ENCODE peak calls at places on chromosomes 16 and 17, in eight cellular contexts. Q is AG04449, G is lower leg skin, R is Daoy, B is left kidney, I is GM04503, E is pancreas, C is iPS DF 19.7. O is an unnamed sample.
A peak's percentile ranks its signal among the peaks of the same experiment; 100 is the strongest.

GRCh38 chr17:73291260-73291801 is 20.5 kb downstream of the CDC42EP4 start:
- DNase-seq in R (peak; percentile 96), C (no peak), Q (no peak), E (peak; percentile 52), I (peak; percentile 77), B (no peak), G (peak; percentile 95), O (no peak)

GRCh38 chr17:35713069-35713728 is 18.2 kb upstream of the RASL10B start:
- DNase-seq in E (peak; percentile 69), Q (peak; percentile 90), B (peak; percentile 76), R (peak; percentile 42), G (no peak), C (no peak), I (peak; percentile 87), O (no peak)

GRCh38 chr17:75679706-75680201 is 12.6 kb downstream of the SAP30BP start:
- DNase-seq in Q (no peak), E (no peak), G (no peak), B (no peak), R (peak; percentile 74), C (no peak), I (no peak), O (no peak)

GRCh38 chr17:36647598-36647997 is 46.2 kb downstream of the MRM1 start:
- DNase-seq in B (no peak), R (no peak), Q (no peak), I (no peak), C (no peak), E (no peak), G (no peak), O (no peak)

GRCh38 chr17:81386141-81386645 is 9.1 kb upstream of the BAHCC1 start:
- DNase-seq in I (no peak), E (no peak), B (no peak), R (no peak), Q (no peak), C (no peak), G (no peak), O (no peak)

GRCh38 chr16:49528035-49528434 is 154.4 kb downstream of the C16orf78 start:
- DNase-seq in Q (no peak), I (no peak), R (peak; percentile 54), B (peak; percentile 86), C (no peak), G (no peak), E (no peak), O (no peak)

GRCh38 chr17:64598672-64599071 is 63.4 kb downstream of the SMURF2 start:
- DNase-seq in R (no peak), C (no peak), G (no peak), E (no peak), I (no peak), B (no peak), Q (no peak), O (no peak)

GRCh38 chr17:73248532-73248931 is 13.1 kb downstream of the CPSF4L start:
- DNase-seq in R (no peak), B (no peak), C (no peak), G (no peak), Q (no peak), E (no peak), I (no peak), O (no peak)

GRCh38 chr16:47037396-47037745 is 63.9 kb upstream of the DNAJA2 start:
- DNase-seq in E (no peak), I (no peak), R (peak; percentile 9), B (peak; percentile 56), Q (no peak), G (peak; percentile 86), C (no peak), O (peak; percentile 4)

O was measured in T-helper 9 cell.